ENCODE peak calls at places on chromosomes 4 and X, in seven cellular contexts. J is epithelial cell of esophagus; T is stromal cell of bone marrow; F is naive thymus-derived CD8-positive, alpha-beta T cell; E is stimulated activated CD8-positive, alpha-beta memory T cell treated with anti-CD3 and anti-CD28 coated beads, Interleukin-2, amount 100 ng/mL, for 48 hours; Y is NCI-H2029 treated with DMSO at 0.1 percent for 48 hours; G is tibial artery. C is an unnamed sample.
A peak's percentile ranks its signal among the peaks of the same experiment; 100 is the strongest.

GRCh38 chr4:106615961-106616360 is 247.4 kb upstream of the GIMD1 start:
- DNase-seq in J (no peak), T (no peak), F (no peak), E (no peak), Y (no peak), G (no peak), C (no peak)

GRCh38 chrX:39848243-39848642 is 249.5 kb downstream of the BCOR start:
- DNase-seq in J (peak; percentile 9), T (no peak), F (no peak), E (no peak), Y (no peak), G (no peak), C (no peak)

GRCh38 chr4:39936565-39937418 is 40.9 kb downstream of the PDS5A start:
- DNase-seq in J (peak; percentile 56), T (peak; percentile 13), F (no peak), E (no peak), Y (no peak), G (no peak), C (no peak)

GRCh38 chr4:118585015-118585414 is 100.2 kb upstream of the METTL14 start:
- DNase-seq in J (no peak), T (no peak), F (no peak), E (no peak), Y (no peak), G (no peak), C (no peak)

GRCh38 chr4:26183017-26183416 is 137.8 kb upstream of the RBPJ start:
- DNase-seq in J (peak; percentile 58), T (no peak), F (no peak), E (no peak), Y (no peak), G (no peak), C (no peak)

GRCh38 chr4:107689912-107690587 is 30.0 kb downstream of the PAPSS1 start:
- DNase-seq in J (peak; percentile 95), T (peak; percentile 33), F (no peak), E (no peak), Y (no peak), G (no peak), C (no peak)

GRCh38 chr4:23382880-23383279 is 507.0 kb downstream of the PPARGC1A start:
- DNase-seq in J (peak; percentile 23), T (no peak), F (no peak), E (no peak), Y (no peak), G (no peak), C (no peak)

GRCh38 chrX:40060356-40060845 is 37.4 kb downstream of the BCOR start:
- DNase-seq in J (no peak), T (no peak), F (no peak), E (no peak), Y (no peak), G (no peak), C (no peak)

GRCh38 chr4:127783026-127783769 is 1.1 kb downstream of the HSPA4L start:
- DNase-seq in J (peak; percentile 100), T (peak; percentile 71), F (no peak), E (no peak), Y (peak; percentile 22), G (peak; percentile 88), C (no peak)

GRCh38 chr4:71186566-71187398 is 152.0 kb upstream of the SLC4A4 start:
- DNase-seq in J (peak; percentile 19), T (peak; percentile 59), F (peak; percentile 39), E (peak; percentile 27), Y (no peak), G (peak; percentile 86), C (peak; percentile 1)

C was measured in CD4-positive, alpha-beta T cell.